ENCODE peak calls at places on chromosome X, in four cellular contexts. One of them, this sample, is unnamed.

GRCh38 chrX:133414399-133415275 is 652 bp downstream of the GPC4 start:
- DNase-seq in GM06990: peak
- DNase-seq in astrocyte: peak
- DNase-seq in AG04450: no peak
- DNase-seq in this sample: peak

GRCh38 chrX:68175569-68175968 is 257.7 kb downstream of the OPHN1 start:
- DNase-seq in GM06990: no peak
- DNase-seq in astrocyte: peak
- DNase-seq in AG04450: no peak
- DNase-seq in this sample: no peak

GRCh38 chrX:68832101-68832416 is 3.2 kb downstream of the EFNB1 start:
- DNase-seq in GM06990: peak
- DNase-seq in astrocyte: peak
- DNase-seq in AG04450: peak
- DNase-seq in this sample: no peak

GRCh38 chrX:38375888-38376287 is 23.5 kb downstream of the OTC start:
- DNase-seq in GM06990: no peak
- DNase-seq in astrocyte: no peak
- DNase-seq in AG04450: no peak
- DNase-seq in this sample: no peak

GRCh38 chrX:51332188-51332942 is at the start of gene NUDT10:
- DNase-seq in GM06990: peak
- DNase-seq in astrocyte: peak
- DNase-seq in AG04450: no peak
- DNase-seq in this sample: no peak

GRCh38 chrX:41333994-41334865 is at the start of gene DDX3X:
- DNase-seq in GM06990: peak
- DNase-seq in astrocyte: peak
- DNase-seq in AG04450: peak
- DNase-seq in this sample: peak

GRCh38 chrX:31060013-31060412 is 11.8 kb downstream of the FTHL17 start:
- DNase-seq in GM06990: no peak
- DNase-seq in astrocyte: no peak
- DNase-seq in AG04450: no peak
- DNase-seq in this sample: no peak

GRCh38 chrX:141468940-141469339 is 115.6 kb downstream of the SPANXA1 start:
- DNase-seq in GM06990: no peak
- DNase-seq in astrocyte: peak
- DNase-seq in AG04450: no peak
- DNase-seq in this sample: no peak

GRCh38 chrX:100946521-100946920 is 17.8 kb upstream of the XKRX start:
- DNase-seq in GM06990: no peak
- DNase-seq in astrocyte: peak
- DNase-seq in AG04450: no peak
- DNase-seq in this sample: no peak

GRCh38 chrX:13647709-13648212 is 5.2 kb upstream of the TCEANC start:
- DNase-seq in GM06990: no peak
- DNase-seq in astrocyte: peak
- DNase-seq in AG04450: no peak
- DNase-seq in this sample: no peak

GRCh38 chrX:68183612-68184214 is 249.6 kb downstream of the OPHN1 start:
- DNase-seq in GM06990: no peak
- DNase-seq in astrocyte: no peak
- DNase-seq in AG04450: no peak
- DNase-seq in this sample: no peak

GRCh38 chrX:112148397-112148796 is 65.8 kb upstream of the TRPC5 start:
- DNase-seq in GM06990: no peak
- DNase-seq in astrocyte: no peak
- DNase-seq in AG04450: no peak
- DNase-seq in this sample: no peak

GRCh38 chrX:112147206-112147605 is 64.6 kb upstream of the TRPC5 start:
- DNase-seq in GM06990: no peak
- DNase-seq in astrocyte: no peak
- DNase-seq in AG04450: no peak
- DNase-seq in this sample: no peak
- TF ChIP-seq CTCF in GM06990: peak
- TF ChIP-seq CTCF in astrocyte: peak
- TF ChIP-seq CTCF in AG04450: peak
- TF ChIP-seq CTCF in this sample: no peak

GRCh38 chrX:25005034-25005381 is 10.8 kb downstream of the ARX start:
- DNase-seq in GM06990: no peak
- DNase-seq in astrocyte: no peak
- DNase-seq in AG04450: no peak
- DNase-seq in this sample: no peak
- H3K4me3 ChIP-seq in GM06990: no peak
- H3K4me3 ChIP-seq in astrocyte: no peak
- H3K4me3 ChIP-seq in AG04450: peak
- H3K4me3 ChIP-seq in this sample: no peak

GRCh38 chrX:25191403-25191802 is 175.6 kb upstream of the ARX start:
- DNase-seq in GM06990: no peak
- DNase-seq in astrocyte: no peak
- DNase-seq in AG04450: no peak
- DNase-seq in this sample: no peak
- TF ChIP-seq CTCF in GM06990: peak
- TF ChIP-seq CTCF in astrocyte: no peak
- TF ChIP-seq CTCF in AG04450: no peak
- TF ChIP-seq CTCF in this sample: no peak

GRCh38 chrX:12138366-12139313 is at the start of gene FRMPD4:
- DNase-seq in GM06990: peak
- DNase-seq in astrocyte: no peak
- DNase-seq in AG04450: no peak
- DNase-seq in this sample: no peak
- H3K4me3 ChIP-seq in GM06990: no peak
- H3K4me3 ChIP-seq in astrocyte: peak
- H3K4me3 ChIP-seq in AG04450: peak
- H3K4me3 ChIP-seq in this sample: no peak

GRCh38 chrX:318739-319578 is at the start of gene GTPBP6:
- DNase-seq in GM06990: peak
- DNase-seq in astrocyte: peak
- DNase-seq in AG04450: peak
- DNase-seq in this sample: peak

GRCh38 chrX:319579-320125 is 1.1 kb upstream of the GTPBP6 start:
- DNase-seq in GM06990: no peak
- DNase-seq in astrocyte: no peak
- DNase-seq in AG04450: no peak
- DNase-seq in this sample: no peak

GRCh38 chrX:320126-320783 is 1.7 kb upstream of the GTPBP6 start:
- DNase-seq in GM06990: no peak
- DNase-seq in astrocyte: no peak
- DNase-seq in AG04450: no peak
- DNase-seq in this sample: peak

GRCh38 chrX:327660-328126 is 9.1 kb upstream of the GTPBP6 start:
- DNase-seq in GM06990: no peak
- DNase-seq in astrocyte: no peak
- DNase-seq in AG04450: no peak
- DNase-seq in this sample: no peak

DNA sequence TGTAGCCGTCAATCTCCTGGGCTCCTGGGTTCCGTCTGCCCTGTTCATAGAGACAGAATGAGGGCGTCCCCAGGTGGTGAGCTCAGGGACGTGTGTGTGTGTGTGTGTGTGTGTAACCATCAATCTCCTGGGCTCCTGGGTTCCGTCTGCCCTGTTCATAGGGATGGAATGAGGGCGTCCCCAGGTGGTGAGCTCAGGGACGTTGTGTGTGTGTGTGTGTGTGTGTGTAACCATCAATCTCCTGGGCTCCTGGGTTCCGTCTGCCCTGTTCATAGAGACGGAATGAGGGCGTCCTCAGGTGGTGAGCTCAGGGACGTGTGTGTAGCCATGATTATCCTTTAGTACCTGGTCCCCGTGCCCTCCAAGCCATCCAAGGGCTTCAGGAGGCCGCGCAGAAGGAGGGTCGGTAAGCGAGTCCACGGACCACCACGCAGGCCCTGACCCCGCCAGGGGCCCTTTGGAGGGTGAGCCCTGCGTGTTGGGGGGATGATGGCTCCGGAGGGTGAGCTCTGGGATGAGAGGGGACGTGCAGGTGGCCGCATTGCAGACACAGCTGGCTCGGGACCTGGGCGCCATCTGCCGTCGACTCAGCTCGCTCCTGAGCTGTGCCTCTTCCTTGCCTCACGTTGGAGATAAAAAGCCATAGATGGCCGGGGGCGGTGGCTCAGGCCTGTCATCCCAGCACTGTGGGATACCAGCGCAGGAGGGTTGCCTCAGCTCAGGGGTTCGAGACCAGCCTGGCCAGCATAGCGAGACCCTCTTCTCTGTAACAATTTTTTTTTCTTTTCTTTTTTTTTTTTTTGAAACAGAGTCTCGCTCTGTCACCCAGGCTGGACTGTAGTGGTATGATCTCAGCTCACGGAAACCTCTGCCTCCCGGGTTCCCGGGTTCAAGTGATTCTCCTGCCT is 5.4 kb upstream of the GTPBP6 start:
- DNase-seq in GM06990: peak
- DNase-seq in astrocyte: peak
- DNase-seq in AG04450: peak
- DNase-seq in this sample: no peak
- TF ChIP-seq CTCF in GM06990: peak
- TF ChIP-seq CTCF in astrocyte: no peak
- TF ChIP-seq CTCF in AG04450: peak
- TF ChIP-seq CTCF in this sample: no peak

GRCh38 chrX:79367907-79368306 is 773 bp upstream of the ITM2A start:
- DNase-seq in GM06990: no peak
- DNase-seq in astrocyte: no peak
- DNase-seq in AG04450: no peak
- DNase-seq in this sample: no peak
- H3K4me3 ChIP-seq in GM06990: no peak
- H3K4me3 ChIP-seq in astrocyte: no peak
- H3K4me3 ChIP-seq in AG04450: no peak
- H3K4me3 ChIP-seq in this sample: no peak

GRCh38 chrX:6311540-6311939 is 82.9 kb upstream of the NLGN4X start:
- DNase-seq in GM06990: no peak
- DNase-seq in astrocyte: no peak
- DNase-seq in AG04450: no peak
- DNase-seq in this sample: no peak
- TF ChIP-seq CTCF in GM06990: no peak
- TF ChIP-seq CTCF in astrocyte: no peak
- TF ChIP-seq CTCF in AG04450: no peak
- TF ChIP-seq CTCF in this sample: no peak

GRCh38 chrX:74536142-74537010 is 78.0 kb downstream of the RLIM start:
- DNase-seq in GM06990: peak
- DNase-seq in astrocyte: peak
- DNase-seq in AG04450: peak
- DNase-seq in this sample: peak

GRCh38 chrX:74534569-74535038 is 79.8 kb downstream of the RLIM start:
- DNase-seq in GM06990: peak
- DNase-seq in astrocyte: peak
- DNase-seq in AG04450: no peak
- DNase-seq in this sample: no peak

GRCh38 chrX:74535211-74535621 is 79.2 kb downstream of the RLIM start:
- DNase-seq in GM06990: no peak
- DNase-seq in astrocyte: peak
- DNase-seq in AG04450: no peak
- DNase-seq in this sample: no peak

GRCh38 chrX:74535633-74536141 is 78.7 kb downstream of the RLIM start:
- DNase-seq in GM06990: peak
- DNase-seq in astrocyte: peak
- DNase-seq in AG04450: no peak
- DNase-seq in this sample: peak

GRCh38 chrX:74537011-74537390 is 77.4 kb downstream of the RLIM start:
- DNase-seq in GM06990: no peak
- DNase-seq in astrocyte: peak
- DNase-seq in AG04450: no peak
- DNase-seq in this sample: no peak
- H3K4me3 ChIP-seq in GM06990: no peak
- H3K4me3 ChIP-seq in astrocyte: peak
- H3K4me3 ChIP-seq in AG04450: peak
- H3K4me3 ChIP-seq in this sample: peak

GRCh38 chrX:130117166-130117565 is 6.9 kb upstream of the ELF4 start:
- DNase-seq in GM06990: no peak
- DNase-seq in astrocyte: no peak
- DNase-seq in AG04450: no peak
- DNase-seq in this sample: no peak
- TF ChIP-seq CTCF in GM06990: no peak
- TF ChIP-seq CTCF in astrocyte: no peak
- TF ChIP-seq CTCF in AG04450: no peak
- TF ChIP-seq CTCF in this sample: no peak

DNA sequence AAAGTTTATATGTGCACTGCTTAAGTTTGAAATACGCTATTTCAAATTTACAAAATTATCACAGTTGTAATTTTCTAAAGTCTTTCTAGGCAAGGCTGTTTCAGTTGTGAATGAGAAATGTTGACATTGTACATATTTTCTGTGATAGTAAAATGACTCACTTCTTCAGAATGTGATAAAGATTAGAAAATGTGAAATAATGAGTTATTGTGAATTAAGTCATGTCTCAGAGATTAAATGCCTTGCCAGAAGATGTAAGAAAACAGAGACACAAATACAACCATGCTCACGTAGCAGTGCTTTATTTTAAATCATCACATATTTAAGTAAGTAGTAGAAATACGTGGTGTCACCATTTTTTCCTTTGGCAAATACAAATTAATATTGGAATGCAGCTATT is 770 bp downstream of the CLCN4 start:
- DNase-seq in GM06990: no peak
- DNase-seq in astrocyte: peak
- DNase-seq in AG04450: no peak
- DNase-seq in this sample: no peak
- H3K4me3 ChIP-seq in GM06990: peak
- H3K4me3 ChIP-seq in astrocyte: peak
- H3K4me3 ChIP-seq in AG04450: no peak
- H3K4me3 ChIP-seq in this sample: no peak